ENCODE peak calls at places on chromosomes 6 and 20, in six cellular contexts. T is kidney, C is A549, G is SJSA1, O is OCI-LY7, S is tibial artery. W is an unnamed sample. For H3K9me3, the result is how much of the 10 kb centered on the place peaks cover.

GRCh38 chr20:51542033-51542893 is at the start of gene NFATC2:
- DNase-seq in S (no peak), T (peak), G (no peak), C (no peak), O (peak), W (peak)

GRCh38 chr6:36804549-36804948 is 34.7 kb downstream of the CPNE5 start:
- DNase-seq in O (no peak), T (no peak), S (no peak), G (no peak), C (no peak), W (no peak)

GRCh38 chr6:24779416-24779815 is 4.7 kb downstream of the GMNN start:
- DNase-seq in T (no peak), S (no peak), G (no peak), O (no peak), C (no peak), W (no peak)

GRCh38 chr20:22999756-23000155 is 35.4 kb upstream of the SSTR4 start:
- DNase-seq in G (no peak), S (no peak), T (no peak), C (peak), O (no peak), W (no peak)

GRCh38 chr6:46128476-46128875 is 1.3 kb upstream of the ENPP4 start:
- DNase-seq in T (no peak), O (peak), G (no peak), C (no peak), S (no peak), W (no peak)

GRCh38 chr20:63318391-63319163 is 25.6 kb downstream of the COL20A1 start:
- DNase-seq in T (peak), O (no peak), G (no peak), S (peak), C (no peak), W (no peak)

GRCh38 chr6:85360794-85361642 is 88.9 kb upstream of the NT5E start:
- DNase-seq in G (peak), S (peak), T (no peak), O (no peak), C (peak), W (no peak)

GRCh38 chr6:132764370-132764769 is 6.7 kb upstream of the VNN2 start:
- DNase-seq in G (no peak), S (no peak), O (no peak), T (peak), C (peak), W (no peak)

GRCh38 chr20:31475032-31475431 is at the start of the genes DEFB124 and REM1:
- DNase-seq in C (no peak), G (no peak), S (peak), O (no peak), T (peak), W (peak)
- H3K9me3 ChIP-seq in C (under half), G (under half), S (under half), O (under half), T (under half), W (under half)

GRCh38 chr20:24948939-24949679 is at the start of gene CST7:
- DNase-seq in T (peak), C (no peak), S (no peak), G (peak), O (peak), W (peak)

GRCh38 chr20:24938498-24938897 is 10.6 kb upstream of the CST7 start:
- DNase-seq in O (no peak), G (no peak), S (no peak), C (no peak), T (no peak), W (no peak)

GRCh38 chr20:24942679-24943078 is 6.4 kb upstream of the CST7 start:
- DNase-seq in O (no peak), G (peak), T (no peak), S (no peak), C (no peak), W (peak)

GRCh38 chr20:24943196-24943595 is 5.9 kb upstream of the CST7 start:
- DNase-seq in S (no peak), G (peak), T (no peak), C (no peak), O (no peak), W (no peak)

GRCh38 chr20:24943731-24944130 is 5.3 kb upstream of the CST7 start:
- DNase-seq in S (no peak), O (no peak), G (peak), T (no peak), C (no peak), W (no peak)
- H3K9me3 ChIP-seq in S (under half), O (under half), G (under half), T (under half), C (under half), W (under half)

DNA sequence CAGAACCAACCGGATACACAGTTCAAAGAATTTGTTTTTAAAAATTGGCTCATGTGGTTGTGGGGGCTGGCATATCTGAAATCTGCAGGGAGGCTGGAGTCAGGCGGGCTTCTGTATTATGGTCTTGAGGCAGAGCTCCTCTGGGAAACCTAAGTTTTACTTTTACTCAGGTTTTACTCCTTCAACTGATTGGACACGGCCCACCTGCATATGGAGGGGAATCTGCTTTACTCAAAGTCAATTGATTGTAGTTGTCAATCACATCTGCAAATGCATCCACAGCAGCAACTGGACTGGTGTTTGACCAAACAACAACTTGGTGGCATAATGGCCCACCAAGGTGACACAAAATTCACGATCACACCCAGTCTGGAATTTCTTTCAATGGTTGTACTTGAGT is 103.4 kb downstream of the ERMARD start:
- DNase-seq in C (no peak), T (no peak), G (peak), O (no peak), S (peak), W (no peak)
- H3K9me3 ChIP-seq in C (under half), T (under half), G (under half), O (under half), S (under half), W (under half)

GRCh38 chr6:137185290-137185689 is 11.8 kb upstream of the IL22RA2 start:
- DNase-seq in G (no peak), O (no peak), C (no peak), S (no peak), T (no peak), W (no peak)
- H3K9me3 ChIP-seq in G (under half), O (half or more), C (under half), S (under half), T (under half), W (half or more)

GRCh38 chr6:169095153-169095552 is 158.5 kb downstream of the THBS2 start:
- DNase-seq in S (no peak), G (no peak), T (no peak), O (no peak), C (no peak), W (no peak)

GRCh38 chr6:169093770-169094553 is 159.7 kb downstream of the THBS2 start:
- DNase-seq in O (no peak), T (no peak), S (no peak), C (no peak), G (no peak), W (no peak)

GRCh38 chr6:169093121-169093723 is 160.4 kb downstream of the THBS2 start:
- DNase-seq in T (no peak), G (no peak), S (no peak), C (no peak), O (no peak), W (no peak)

GRCh38 chr6:169088761-169089160 is 164.9 kb downstream of the THBS2 start:
- DNase-seq in O (no peak), C (no peak), T (no peak), G (no peak), S (no peak), W (no peak)

GRCh38 chr6:169092375-169092774 is 161.3 kb downstream of the THBS2 start:
- DNase-seq in C (no peak), G (no peak), S (no peak), O (no peak), T (no peak), W (no peak)
- H3K9me3 ChIP-seq in C (under half), G (under half), S (under half), O (under half), T (under half), W (under half)

DNA sequence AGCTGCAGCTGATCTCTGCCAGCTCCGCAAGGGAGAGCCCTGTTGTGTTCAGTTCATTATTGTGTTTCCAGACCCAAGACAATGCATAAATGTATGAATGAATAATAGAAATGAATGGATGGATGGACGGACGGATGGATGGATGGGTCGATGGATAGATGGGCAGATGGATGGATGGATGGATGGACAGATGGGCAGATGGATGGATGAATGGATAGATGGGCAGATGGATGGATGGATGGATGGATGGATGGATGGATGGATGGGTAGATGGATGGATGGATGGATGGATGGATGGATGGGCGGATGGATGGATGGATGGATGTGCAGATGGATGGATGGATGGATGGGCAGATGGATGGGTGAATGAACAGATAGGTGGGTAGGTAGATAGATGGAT is 16.7 kb upstream of the LSM14B start:
- DNase-seq in O (no peak), T (no peak), S (no peak), G (no peak), C (no peak), W (no peak)
- H3K9me3 ChIP-seq in O (under half), T (under half), S (under half), G (under half), C (half or more), W (under half)

GRCh38 chr6:27124252-27124657 is 123.2 kb upstream of the PRSS16 start:
- DNase-seq in O (no peak), G (no peak), S (no peak), T (no peak), C (no peak), W (no peak)
- H3K9me3 ChIP-seq in O (under half), G (under half), S (under half), T (under half), C (under half), W (under half)

W was measured in lower lobe of right lung.